ENCODE peak calls at places on chromosome 9, in four cellular contexts. V, S, W and H are unnamed samples.

GRCh38 chr9:130607640-130608420 is 28.5 kb downstream of the FUBP3 start:
- DNase-seq in S (no peak), W (no peak), V (no peak), H (no peak)

GRCh38 chr9:134621558-134622110 is 20.0 kb upstream of the COL5A1 start:
- DNase-seq in W (no peak), V (peak), S (no peak), H (no peak)

GRCh38 chr9:25117791-25118190 is 560.5 kb downstream of the TUSC1 start:
- DNase-seq in W (no peak), S (no peak), V (no peak), H (no peak)

GRCh38 chr9:123555612-123556011 is 199.6 kb downstream of the CRB2 start:
- DNase-seq in W (no peak), S (no peak), V (no peak), H (no peak)

GRCh38 chr9:124355032-124355940 is 60.0 kb downstream of the PSMB7 start:
- DNase-seq in V (no peak), W (no peak), S (no peak), H (no peak)

GRCh38 chr9:131670247-131670681 is 69.6 kb downstream of the RAPGEF1 start:
- DNase-seq in S (no peak), V (no peak), W (no peak), H (no peak)

GRCh38 chr9:31916591-31917223 is 467.7 kb upstream of the ACO1 start:
- DNase-seq in S (no peak), V (peak), W (no peak), H (peak)

GRCh38 chr9:78021692-78022091 is 9.9 kb downstream of the GNAQ start:
- DNase-seq in W (no peak), V (no peak), S (no peak), H (no peak)

GRCh38 chr9:5499889-5500398 is 10.4 kb upstream of the PDCD1LG2 start:
- DNase-seq in V (no peak), W (no peak), S (no peak), H (no peak)

DNA sequence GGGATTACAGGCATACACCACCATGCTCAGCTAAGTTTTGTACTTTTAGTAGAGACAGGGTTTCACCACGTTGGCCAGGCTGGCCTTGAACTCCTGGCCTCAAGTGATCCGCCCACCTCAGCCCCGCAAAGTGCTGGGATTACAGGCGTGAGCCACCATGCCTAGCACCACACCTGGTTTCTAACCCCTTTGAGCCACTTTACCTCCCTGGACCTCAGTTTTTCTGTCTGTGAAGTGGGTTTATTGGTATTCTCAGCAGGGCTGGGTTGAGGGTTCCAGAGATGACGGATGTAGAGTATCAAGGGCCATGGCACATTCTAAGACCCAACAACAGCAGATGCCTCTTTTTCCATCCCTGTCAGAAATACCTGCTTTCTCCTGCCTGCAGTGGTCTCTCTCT is 38.6 kb downstream of the AMBP start:
- DNase-seq in W (no peak), S (no peak), V (no peak), H (no peak)
- H3K4me2 ChIP-seq in W (no peak), S (no peak), V (no peak), H (no peak)

GRCh38 chr9:37026936-37027581 is 7.0 kb downstream of the PAX5 start:
- DNase-seq in W (no peak), V (peak), S (no peak), H (no peak)

GRCh38 chr9:37026085-37026935 is 7.8 kb downstream of the PAX5 start:
- DNase-seq in V (peak), S (no peak), W (no peak), H (no peak)

GRCh38 chr9:37028425-37029031 is 5.5 kb downstream of the PAX5 start:
- DNase-seq in V (no peak), W (no peak), S (no peak), H (no peak)

GRCh38 chr9:37027582-37028424 is 6.3 kb downstream of the PAX5 start:
- DNase-seq in W (peak), S (peak), V (peak), H (peak)

DNA sequence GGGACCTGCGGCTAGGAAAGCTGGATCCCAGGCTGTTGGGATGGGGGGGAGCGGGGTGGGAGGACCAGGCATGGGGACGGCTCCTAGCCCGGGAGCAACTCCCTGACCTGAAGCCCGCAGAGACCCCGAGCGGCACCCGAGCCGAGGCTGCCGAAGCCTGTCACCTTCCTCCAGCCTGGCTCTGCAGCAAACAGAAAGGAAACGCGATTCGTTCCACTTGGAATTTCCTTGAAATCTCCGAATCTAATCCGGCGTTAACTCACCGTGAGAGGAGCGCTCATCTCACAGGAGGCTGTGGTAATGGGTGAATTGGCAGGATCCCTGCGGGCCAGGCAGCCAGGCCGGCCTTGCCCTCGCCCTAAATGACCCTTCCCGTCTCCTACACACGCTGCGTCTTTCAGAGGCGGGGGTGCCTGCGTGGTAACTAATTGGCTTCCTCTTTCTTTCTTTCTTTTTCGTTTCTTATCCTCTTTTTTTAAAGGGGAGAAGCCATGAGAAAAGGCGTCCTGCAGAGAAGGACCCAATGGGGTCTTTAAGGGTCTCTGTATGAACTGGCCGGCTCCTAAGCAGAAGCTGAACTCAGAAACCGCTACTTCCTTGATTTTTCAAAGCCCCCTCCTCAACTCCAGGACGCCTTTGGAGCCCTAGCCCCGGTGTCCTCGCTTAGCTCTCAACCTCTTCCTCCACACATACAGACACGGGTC is 8.5 kb downstream of the PAX5 start:
- DNase-seq in W (no peak), S (no peak), V (peak), H (no peak)
- H3K4me2 ChIP-seq in W (no peak), S (peak), V (peak), H (peak)

GRCh38 chr9:33782395-33783152 is 12.8 kb upstream of the PRSS3 start:
- DNase-seq in V (no peak), S (no peak), W (no peak), H (no peak)
- H3K4me2 ChIP-seq in V (no peak), S (no peak), W (no peak), H (no peak)

DNA sequence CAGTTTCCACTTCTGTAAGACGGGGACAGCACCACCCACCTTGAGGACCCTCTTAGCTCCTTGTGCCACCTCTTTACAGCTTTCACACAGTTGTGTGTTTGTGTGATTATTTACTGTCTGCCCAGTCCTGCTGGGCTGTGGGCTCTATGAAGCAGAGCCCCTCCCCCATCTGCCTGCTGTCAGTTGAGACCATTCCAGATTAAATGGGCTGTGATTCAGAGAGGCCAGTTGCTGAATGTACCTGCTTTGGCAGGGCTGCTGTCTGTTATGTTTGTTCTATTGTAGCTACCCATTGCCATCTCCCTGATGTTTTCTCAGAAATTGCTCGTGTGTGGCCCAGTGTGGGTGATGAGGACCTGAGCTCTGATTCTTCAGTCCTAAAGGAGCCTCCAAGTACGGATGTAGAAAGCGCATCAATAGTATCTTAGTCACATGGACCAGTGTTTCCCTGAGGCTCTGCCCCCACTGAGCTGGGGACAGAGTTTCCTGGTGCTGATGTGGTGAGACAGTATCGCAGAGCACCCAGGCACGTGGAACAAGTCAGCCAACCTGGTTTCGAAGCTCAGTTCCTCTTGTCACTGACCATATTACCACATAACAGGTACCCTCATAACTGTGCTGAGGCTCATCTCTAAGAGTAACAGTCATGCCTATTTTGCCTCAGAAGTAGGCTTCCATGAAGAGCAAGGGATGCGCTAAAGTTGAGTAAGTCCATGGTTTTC is 3.7 kb downstream of the ANGPTL2 start:
- DNase-seq in S (peak), V (no peak), W (no peak), H (no peak)
- H3K4me2 ChIP-seq in S (no peak), V (no peak), W (no peak), H (no peak)

GRCh38 chr9:129273136-129273895 is 95.3 kb upstream of the IER5L start:
- DNase-seq in W (no peak), V (no peak), S (no peak), H (no peak)

GRCh38 chr9:129278391-129279237 is 100.6 kb upstream of the IER5L start:
- DNase-seq in V (peak), S (no peak), W (peak), H (no peak)

GRCh38 chr9:129276486-129277260 is 98.6 kb upstream of the IER5L start:
- DNase-seq in S (no peak), W (no peak), V (peak), H (no peak)

GRCh38 chr9:129273941-129274709 is 96.1 kb upstream of the IER5L start:
- DNase-seq in W (no peak), V (no peak), S (no peak), H (no peak)

DNA sequence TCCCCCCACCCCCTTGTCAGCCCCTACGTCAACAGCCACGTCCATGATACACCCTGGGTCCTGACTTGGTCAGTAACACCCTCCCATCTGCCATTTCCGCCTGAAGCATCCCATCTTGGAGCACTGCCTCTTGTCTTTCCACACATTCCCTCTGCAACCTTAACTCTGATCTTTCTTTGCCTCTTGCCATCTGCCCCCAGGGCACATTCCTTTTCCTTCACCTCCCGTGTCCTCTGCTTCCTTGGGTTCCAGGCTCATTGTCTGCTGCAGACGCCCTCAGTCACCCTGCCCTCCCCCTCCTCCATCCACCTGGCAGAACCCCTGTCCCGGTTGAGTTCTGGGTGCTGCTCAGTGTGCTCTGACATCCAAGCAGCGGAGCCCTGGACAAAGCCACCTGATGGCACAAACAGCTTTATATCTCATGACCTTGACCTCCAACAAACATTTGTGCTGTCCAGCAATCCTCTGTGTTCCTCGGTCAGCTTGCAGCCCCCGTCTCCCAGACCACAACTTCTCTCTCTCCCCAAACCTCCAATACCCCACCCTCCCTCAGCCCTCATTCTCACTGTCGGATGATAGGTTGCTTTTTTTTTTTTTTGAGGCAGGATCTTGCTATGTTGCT is 97.7 kb upstream of the IER5L start:
- DNase-seq in S (no peak), V (peak), W (no peak), H (no peak)
- H3K4me2 ChIP-seq in S (no peak), V (no peak), W (no peak), H (no peak)

GRCh38 chr9:20601292-20601691 is 21.0 kb downstream of the MLLT3 start:
- DNase-seq in W (no peak), V (no peak), S (no peak), H (no peak)

GRCh38 chr9:20599195-20599594 is 23.1 kb downstream of the MLLT3 start:
- DNase-seq in S (no peak), V (no peak), W (no peak), H (no peak)

GRCh38 chr9:20597862-20598261 is 24.4 kb downstream of the MLLT3 start:
- DNase-seq in S (no peak), W (no peak), V (no peak), H (no peak)

GRCh38 chr9:20594521-20594920 is 27.8 kb downstream of the MLLT3 start:
- DNase-seq in W (no peak), V (no peak), S (no peak), H (no peak)

GRCh38 chr9:20598367-20598766 is 23.9 kb downstream of the MLLT3 start:
- DNase-seq in V (no peak), W (no peak), S (no peak), H (no peak)
- H3K4me2 ChIP-seq in V (no peak), W (no peak), S (peak), H (no peak)